ENCODE peak calls at places on chromosomes 3 and 15, in five cellular contexts. H, G, Z, C and T are unnamed samples.
A peak's percentile ranks its signal among the peaks of the same experiment; 100 is the strongest.

GRCh38 chr3:29694783-29695182 is 413.9 kb downstream of the RBMS3 start:
- DNase-seq in G (peak; percentile 99), C (peak; percentile 18), H (no peak), Z (no peak), T (no peak)

GRCh38 chr3:10960264-10960663 is 32.3 kb upstream of the SLC6A1 start:
- DNase-seq in G (no peak), C (no peak), H (no peak), Z (no peak), T (no peak)

GRCh38 chr3:41200669-41201021 is 1.3 kb downstream of the CTNNB1 start:
- DNase-seq in H (peak; percentile 22), C (peak; percentile 14), Z (no peak), G (peak; percentile 61), T (no peak)

GRCh38 chr3:52495096-52495495 is at the start of gene STAB1:
- DNase-seq in H (no peak), G (no peak), C (peak; percentile 79), Z (no peak), T (peak; percentile 88)

GRCh38 chr3:79032686-79033318 is 735.0 kb downstream of the ROBO1 start:
- DNase-seq in H (no peak), C (peak; percentile 23), Z (no peak), G (peak; percentile 32), T (no peak)

GRCh38 chr3:168088106-168088722 is 7.5 kb downstream of the GOLIM4 start:
- DNase-seq in H (peak; percentile 9), Z (no peak), G (no peak), C (no peak), T (no peak)

GRCh38 chr3:42210731-42211130 is 55.3 kb downstream of the CCK start:
- DNase-seq in C (no peak), Z (no peak), H (no peak), G (peak; percentile 59), T (no peak)

GRCh38 chr15:93071469-93071891 is 17.5 kb downstream of the RGMA start:
- DNase-seq in H (peak; percentile 37), Z (no peak), C (no peak), G (no peak), T (no peak)

GRCh38 chr3:109155828-109156227 is 19.3 kb downstream of the C3orf85 start:
- DNase-seq in H (no peak), C (no peak), G (peak; percentile 79), Z (no peak), T (no peak)

GRCh38 chr3:120349819-120350125 is 618 bp upstream of the LRRC58 start:
- DNase-seq in C (no peak), Z (no peak), H (no peak), G (no peak), T (no peak)

GRCh38 chr3:197117107-197117506 is 87.5 kb upstream of the MELTF start:
- DNase-seq in H (no peak), C (no peak), Z (no peak), G (peak; percentile 53), T (no peak)

GRCh38 chr3:117281371-117281770 is 571.8 kb downstream of the TUSC7 start:
- DNase-seq in Z (no peak), H (no peak), C (no peak), G (no peak), T (no peak)

GRCh38 chr3:88307666-88308065 is 157.9 kb downstream of the C3orf38 start:
- DNase-seq in G (no peak), H (no peak), C (no peak), Z (no peak), T (no peak)

GRCh38 chr3:143895805-143896204 is 47.5 kb upstream of the SLC9A9 start:
- DNase-seq in G (peak; percentile 7), Z (no peak), H (no peak), C (no peak), T (no peak)

GRCh38 chr3:135896613-135897012 is 68.9 kb upstream of the PPP2R3A start:
- DNase-seq in H (no peak), G (peak; percentile 91), C (no peak), Z (no peak), T (no peak)

GRCh38 chr3:151918253-151919029 is 45.0 kb downstream of the SUCNR1 start:
- DNase-seq in C (no peak), G (peak; percentile 70), Z (no peak), H (no peak), T (no peak)

GRCh38 chr3:9826815-9827574 is 16.8 kb downstream of the RPUSD3 start:
- DNase-seq in G (no peak), Z (no peak), H (no peak), C (no peak), T (no peak)

GRCh38 chr15:68677996-68678395 is 99.2 kb downstream of the CORO2B start:
- DNase-seq in H (no peak), Z (no peak), C (no peak), G (no peak), T (no peak)

GRCh38 chr3:183587337-183587736 is 31.8 kb upstream of the KLHL6 start:
- DNase-seq in Z (no peak), G (no peak), H (no peak), C (no peak), T (no peak)